ENCODE peak calls at places on chromosomes 3 and 15, in six cellular contexts. A is Peyer's patch, E is cardiac muscle cell, F is fibroblast of lung, N is aorta, Y is psoas muscle. D is an unnamed sample.
A peak's percentile ranks its signal among the peaks of the same experiment; 100 is the strongest.

GRCh38 chr15:51861557-51862350 is 32.3 kb downstream of the TMOD3 start:
- DNase-seq in E (no peak), Y (no peak), N (no peak), F (no peak), A (peak; percentile 69), D (no peak)

GRCh38 chr15:48395532-48396011 is 64.3 kb downstream of the DUT start:
- DNase-seq in A (peak; percentile 56), F (peak; percentile 95), E (no peak), N (peak; percentile 89), Y (peak; percentile 86), D (peak; percentile 70)

GRCh38 chr3:21634112-21634511 is 116.9 kb downstream of the ZNF385D start:
- DNase-seq in A (no peak), E (no peak), F (no peak), N (no peak), Y (no peak), D (no peak)

GRCh38 chr3:114447545-114447944 is 153.7 kb downstream of the TIGIT start:
- DNase-seq in F (peak; percentile 43), A (no peak), E (no peak), N (no peak), Y (no peak), D (no peak)

GRCh38 chr3:8324727-8325126 is 176.9 kb upstream of the LMCD1 start:
- DNase-seq in Y (peak; percentile 18), N (peak; percentile 77), F (peak; percentile 40), A (peak; percentile 50), E (peak; percentile 78), D (peak; percentile 16)

GRCh38 chr15:58453931-58454793 is 22.4 kb downstream of the LIPC start:
- DNase-seq in Y (no peak), A (no peak), F (no peak), E (no peak), N (no peak), D (no peak)

GRCh38 chr3:72938471-72939265 is 50.8 kb downstream of the GXYLT2 start:
- DNase-seq in A (peak; percentile 56), N (no peak), E (peak; percentile 100), F (peak; percentile 98), Y (peak; percentile 37), D (peak; percentile 69)

GRCh38 chr3:102530443-102531195 is 95.8 kb downstream of the ZPLD1 start:
- DNase-seq in Y (no peak), E (peak; percentile 39), N (no peak), F (peak; percentile 52), A (no peak), D (no peak)

GRCh38 chr3:108595304-108595703 is 5.8 kb downstream of the DZIP3 start:
- DNase-seq in E (no peak), F (no peak), A (no peak), N (no peak), Y (no peak), D (no peak)

GRCh38 chr3:108182339-108182738 is 39.9 kb downstream of the IFT57 start:
- DNase-seq in F (peak; percentile 49), E (no peak), Y (no peak), A (no peak), N (no peak), D (no peak)

GRCh38 chr3:178120367-178120766 is 415.9 kb upstream of the KCNMB2 start:
- DNase-seq in F (no peak), Y (no peak), A (no peak), N (no peak), E (no peak), D (no peak)

GRCh38 chr3:112761062-112761638 is 85.5 kb downstream of the CD200R1L start:
- DNase-seq in A (no peak), Y (no peak), N (no peak), F (peak; percentile 78), E (no peak), D (no peak)

GRCh38 chr3:171257251-171258179 is 202.7 kb downstream of the TNIK start:
- DNase-seq in F (peak; percentile 86), A (no peak), N (no peak), E (no peak), Y (no peak), D (no peak)

GRCh38 chr15:38406451-38406850 is 47.5 kb upstream of the FAM98B start:
- DNase-seq in Y (no peak), A (no peak), F (peak; percentile 60), N (no peak), E (no peak), D (no peak)

GRCh38 chr15:67897646-67898045 is 57.8 kb upstream of the RNU6-1 start:
- DNase-seq in E (peak; percentile 51), A (no peak), F (no peak), N (no peak), Y (no peak), D (no peak)

GRCh38 chr3:125212509-125213372 is at the start of gene SLC12A8:
- DNase-seq in Y (no peak), N (no peak), F (no peak), E (no peak), A (no peak), D (no peak)

GRCh38 chr15:53918180-53919079 is 59.8 kb upstream of the UNC13C start:
- DNase-seq in F (no peak), N (no peak), E (no peak), A (no peak), Y (no peak), D (peak; percentile 40)

GRCh38 chr3:39910828-39911464 is 101.5 kb downstream of the MYRIP start:
- DNase-seq in N (no peak), Y (no peak), F (peak; percentile 68), E (peak; percentile 30), A (no peak), D (no peak)

GRCh38 chr15:64894395-64895056 is 17.2 kb upstream of the ANKDD1A start:
- DNase-seq in Y (peak; percentile 22), E (no peak), N (no peak), A (peak; percentile 93), F (no peak), D (no peak)

GRCh38 chr15:76335851-76336253 is 721 bp upstream of the ISL2 start:
- DNase-seq in A (no peak), F (no peak), Y (no peak), N (no peak), E (no peak), D (no peak)

GRCh38 chr15:100032358-100033080 is 299.3 kb upstream of the LYSMD4 start:
- DNase-seq in E (peak; percentile 33), Y (no peak), A (no peak), F (peak; percentile 89), N (no peak), D (no peak)

GRCh38 chr3:159785276-159785675 is 203.4 kb upstream of the IL12A start:
- DNase-seq in F (peak; percentile 45), N (no peak), Y (no peak), E (peak; percentile 66), A (no peak), D (no peak)
- H3K4me1 ChIP-seq in F (peaks cover 12% of the 10 kb centered on the region), N (peaks cover 9% of the 10 kb centered on the region), Y (no peaks in the 10 kb centered on the region), E (peaks cover 8% of the 10 kb centered on the region), A (peaks cover 5% of the 10 kb centered on the region), D (peaks cover 25% of the 10 kb centered on the region)

DNA sequence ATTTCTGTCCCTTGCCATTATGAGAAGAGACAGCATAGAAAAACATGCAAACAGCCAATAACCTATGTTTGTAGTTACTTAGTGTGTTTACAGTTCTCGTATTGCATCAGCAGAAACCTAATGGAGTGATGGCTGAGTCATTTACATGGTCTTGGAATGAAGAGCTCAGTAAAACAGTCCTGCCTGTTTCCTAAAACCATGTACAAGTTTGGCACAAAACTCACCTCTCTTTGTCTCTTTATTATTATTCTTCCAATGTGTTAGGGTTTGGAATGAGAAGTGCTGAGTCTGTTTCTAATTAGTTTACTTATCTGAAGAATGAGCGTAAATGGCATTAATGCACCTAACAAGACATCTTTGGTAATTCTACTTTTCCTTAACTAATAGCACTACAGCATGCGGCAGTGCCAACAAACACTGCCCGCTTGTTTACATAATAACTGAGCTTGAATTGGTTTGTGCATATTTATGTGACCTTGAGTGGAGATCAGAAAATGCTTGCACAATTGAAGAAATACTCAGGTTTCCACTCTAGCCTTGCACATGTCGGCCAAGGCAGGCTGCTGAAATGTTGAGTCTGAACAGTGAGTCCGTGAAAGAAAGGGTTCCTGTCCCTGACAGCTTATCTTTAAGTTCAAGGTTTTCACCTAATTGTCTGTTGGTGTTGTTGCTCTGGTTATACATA is 385.4 kb upstream of the SEMA6D start:
- DNase-seq in F (peak; percentile 18), N (no peak), Y (no peak), A (no peak), E (peak; percentile 35), D (no peak)
- H3K4me3 ChIP-seq in F (no peak overlapping the region), N (no peak overlapping the region), Y (peak overlapping the region; percentile 2), A (no peak overlapping the region), E (no peak overlapping the region), D (no peak overlapping the region)

GRCh38 chr15:92903588-92903955 is 3.4 kb downstream of the CHD2 start:
- DNase-seq in N (no peak), F (no peak), A (no peak), Y (no peak), E (no peak), D (no peak)
- H3K36me3 ChIP-seq in N (no peaks in the 10 kb centered on the region), F (peaks cover 1% of the 10 kb centered on the region), A (no peaks in the 10 kb centered on the region), Y (no peaks in the 10 kb centered on the region), E (peaks cover 3% of the 10 kb centered on the region), D (peaks cover 6% of the 10 kb centered on the region)

DNA sequence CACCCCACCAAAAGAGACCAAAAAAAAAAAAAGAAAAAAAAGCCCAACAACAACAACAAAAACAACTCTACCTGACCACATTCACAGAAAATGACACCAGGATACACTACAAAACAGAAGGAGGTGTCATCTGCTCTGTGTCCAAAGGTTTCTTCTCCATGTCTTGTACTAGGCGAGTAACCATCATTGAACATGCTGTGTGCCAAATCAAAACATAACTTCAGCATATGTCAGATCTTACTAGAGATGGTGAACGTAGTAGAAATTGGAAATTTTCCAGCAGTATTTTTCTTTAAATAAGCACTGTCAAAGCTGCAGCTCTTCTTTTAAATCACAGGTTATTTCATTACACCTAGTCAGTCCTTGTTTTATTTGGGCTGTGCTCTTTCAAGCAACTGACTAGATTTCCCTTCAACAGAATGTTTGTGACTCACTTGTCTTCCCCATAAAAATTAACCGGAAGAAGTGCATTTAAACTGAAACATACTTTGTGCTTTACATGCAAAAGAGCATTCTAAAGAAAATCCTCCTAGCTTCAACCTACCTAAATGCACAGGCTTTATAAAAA is 46.5 kb downstream of the MSL2 start:
- DNase-seq in E (no peak), N (no peak), F (peak; percentile 45), Y (no peak), A (no peak), D (no peak)
- H3K4me1 ChIP-seq in E (no peaks in the 10 kb centered on the region), N (peaks cover 1% of the 10 kb centered on the region), F (peaks cover 2% of the 10 kb centered on the region), Y (peaks cover 38% of the 10 kb centered on the region), A (no peaks in the 10 kb centered on the region), D (peaks cover 58% of the 10 kb centered on the region)

GRCh38 chr3:158804441-158804840 is 2.6 kb downstream of the MFSD1 start:
- DNase-seq in Y (no peak), E (no peak), A (no peak), N (no peak), F (peak; percentile 36), D (no peak)
- H3K4me3 ChIP-seq in Y (no peak overlapping the region), E (no peak overlapping the region), A (no peak overlapping the region), N (no peak overlapping the region), F (no peak overlapping the region), D (peak overlapping the region; percentile 75)

GRCh38 chr3:129268396-129268795 is 10.3 kb upstream of the HMCES start:
- DNase-seq in F (no peak), N (no peak), A (peak; percentile 38), Y (no peak), E (no peak), D (no peak)
- H3K36me3 ChIP-seq in F (peaks cover 44% of the 10 kb centered on the region), N (peaks cover 25% of the 10 kb centered on the region), A (no peaks in the 10 kb centered on the region), Y (peaks cover 18% of the 10 kb centered on the region), E (peaks cover 86% of the 10 kb centered on the region), D (peaks cover 4% of the 10 kb centered on the region)

GRCh38 chr15:31401282-31401681 is 74.6 kb downstream of the KLF13 start:
- DNase-seq in E (no peak), A (no peak), N (no peak), F (no peak), Y (no peak), D (no peak)
- H3K4me1 ChIP-seq in E (peaks cover 19% of the 10 kb centered on the region), A (peaks cover 12% of the 10 kb centered on the region), N (no peaks in the 10 kb centered on the region), F (peaks cover 30% of the 10 kb centered on the region), Y (peaks cover 15% of the 10 kb centered on the region), D (peaks cover 22% of the 10 kb centered on the region)